ENCODE peak calls at places on chromosomes 1 and 21, in six cellular contexts. One of them, this sample, is unnamed.

GRCh38 chr1:30140566-30140965 is 582.8 kb downstream of the MATN1 start:
- DNase-seq in tibial nerve: no peak
- DNase-seq in breast epithelium: no peak
- DNase-seq in sigmoid colon: no peak
- DNase-seq in IMR-90: no peak
- DNase-seq in testis: no peak
- DNase-seq in this sample: no peak

GRCh38 chr1:100866041-100866900 is 28.4 kb downstream of the EXTL2 start:
- DNase-seq in IMR-90: peak
- DNase-seq in testis: no peak
- DNase-seq in tibial nerve: no peak
- DNase-seq in sigmoid colon: no peak
- DNase-seq in breast epithelium: no peak
- DNase-seq in this sample: no peak

GRCh38 chr1:67809887-67810286 is 23.4 kb downstream of the GNG12 start:
- DNase-seq in sigmoid colon: no peak
- DNase-seq in testis: no peak
- DNase-seq in IMR-90: no peak
- DNase-seq in breast epithelium: no peak
- DNase-seq in tibial nerve: no peak
- DNase-seq in this sample: no peak

GRCh38 chr1:192763756-192764155 is 45.1 kb upstream of the RGS2 start:
- DNase-seq in IMR-90: peak
- DNase-seq in tibial nerve: no peak
- DNase-seq in sigmoid colon: no peak
- DNase-seq in testis: no peak
- DNase-seq in breast epithelium: no peak
- DNase-seq in this sample: no peak

GRCh38 chr1:163844393-163844948 is 522.7 kb downstream of the NUF2 start:
- DNase-seq in tibial nerve: no peak
- DNase-seq in IMR-90: peak
- DNase-seq in sigmoid colon: no peak
- DNase-seq in breast epithelium: no peak
- DNase-seq in testis: no peak
- DNase-seq in this sample: no peak

GRCh38 chr1:172351347-172351746 is 69.1 kb upstream of the C1orf105 start:
- DNase-seq in sigmoid colon: no peak
- DNase-seq in testis: no peak
- DNase-seq in IMR-90: peak
- DNase-seq in tibial nerve: no peak
- DNase-seq in breast epithelium: no peak
- DNase-seq in this sample: no peak

GRCh38 chr1:44212355-44213221 is 683 bp upstream of the DMAP1 start:
- DNase-seq in breast epithelium: no peak
- DNase-seq in IMR-90: no peak
- DNase-seq in tibial nerve: no peak
- DNase-seq in sigmoid colon: no peak
- DNase-seq in testis: no peak
- DNase-seq in this sample: no peak

GRCh38 chr1:229192031-229192430 is 78.9 kb upstream of the RAB4A start:
- DNase-seq in breast epithelium: no peak
- DNase-seq in IMR-90: peak
- DNase-seq in testis: no peak
- DNase-seq in sigmoid colon: no peak
- DNase-seq in tibial nerve: no peak
- DNase-seq in this sample: no peak

GRCh38 chr1:226064168-226064815 is 1.8 kb downstream of the H3-3A start:
- DNase-seq in IMR-90: no peak
- DNase-seq in testis: no peak
- DNase-seq in sigmoid colon: no peak
- DNase-seq in breast epithelium: no peak
- DNase-seq in tibial nerve: no peak
- DNase-seq in this sample: no peak

GRCh38 chr1:8816306-8816705 is 1.1 kb downstream of the RERE start:
- DNase-seq in IMR-90: peak
- DNase-seq in sigmoid colon: no peak
- DNase-seq in breast epithelium: no peak
- DNase-seq in tibial nerve: no peak
- DNase-seq in testis: no peak
- DNase-seq in this sample: no peak

GRCh38 chr1:4711191-4711915 is 56.9 kb downstream of the AJAP1 start:
- DNase-seq in breast epithelium: no peak
- DNase-seq in IMR-90: no peak
- DNase-seq in testis: no peak
- DNase-seq in tibial nerve: no peak
- DNase-seq in sigmoid colon: no peak
- DNase-seq in this sample: no peak

GRCh38 chr21:16608209-16608830 is 878.5 kb downstream of the USP25 start:
- DNase-seq in tibial nerve: no peak
- DNase-seq in IMR-90: no peak
- DNase-seq in testis: no peak
- DNase-seq in breast epithelium: no peak
- DNase-seq in sigmoid colon: no peak
- DNase-seq in this sample: no peak

GRCh38 chr1:21492171-21492625 is 17.0 kb upstream of the ALPL start:
- DNase-seq in IMR-90: no peak
- DNase-seq in sigmoid colon: no peak
- DNase-seq in tibial nerve: no peak
- DNase-seq in breast epithelium: no peak
- DNase-seq in testis: no peak
- DNase-seq in this sample: no peak

GRCh38 chr1:183911285-183911684 is 106.4 kb downstream of the RGL1 start:
- DNase-seq in breast epithelium: no peak
- DNase-seq in sigmoid colon: no peak
- DNase-seq in IMR-90: no peak
- DNase-seq in testis: no peak
- DNase-seq in tibial nerve: no peak
- DNase-seq in this sample: no peak

GRCh38 chr1:14756617-14757259 is 158.3 kb downstream of the KAZN start:
- DNase-seq in tibial nerve: no peak
- DNase-seq in IMR-90: peak
- DNase-seq in sigmoid colon: no peak
- DNase-seq in breast epithelium: no peak
- DNase-seq in testis: no peak
- DNase-seq in this sample: no peak

GRCh38 chr1:33842348-33842747 is 21.5 kb upstream of the HMGB4 start:
- DNase-seq in tibial nerve: no peak
- DNase-seq in testis: no peak
- DNase-seq in breast epithelium: no peak
- DNase-seq in IMR-90: no peak
- DNase-seq in sigmoid colon: no peak
- DNase-seq in this sample: peak

DNA sequence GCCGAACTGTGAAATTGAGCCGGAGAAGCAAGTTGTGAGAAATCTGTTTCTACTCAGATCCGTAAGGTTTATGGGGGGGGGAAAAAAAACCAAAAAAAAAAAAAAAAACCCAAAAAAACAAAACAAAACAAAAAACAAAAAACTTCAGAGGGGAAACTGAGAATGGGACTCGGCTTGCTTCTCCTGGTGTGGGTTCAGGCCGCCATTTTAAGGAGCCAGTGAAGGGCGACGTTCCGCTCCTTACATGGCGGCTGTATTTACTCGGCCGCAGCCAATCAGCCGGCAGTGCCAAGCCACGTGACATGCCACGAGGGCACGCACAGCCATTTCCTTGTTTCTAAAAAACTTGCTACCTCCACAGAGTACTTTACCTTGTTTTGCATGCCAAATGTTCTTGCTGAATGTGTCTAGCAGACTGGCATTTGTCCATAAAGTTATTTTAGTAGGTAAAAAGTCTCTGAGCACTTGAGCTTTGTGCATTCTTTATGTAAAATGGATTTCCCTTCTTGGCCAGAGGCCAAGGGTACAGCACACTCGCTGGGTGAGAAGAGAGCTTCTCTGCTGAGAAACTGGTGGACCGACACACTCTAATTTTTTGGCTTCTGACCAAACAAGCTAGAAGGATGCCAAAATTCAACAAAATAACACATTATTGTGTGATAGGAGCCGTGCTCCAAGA is 101.8 kb downstream of the NFIA start:
- DNase-seq in testis: peak
- DNase-seq in tibial nerve: peak
- DNase-seq in breast epithelium: peak
- DNase-seq in sigmoid colon: peak
- DNase-seq in IMR-90: peak
- DNase-seq in this sample: peak
- TF ChIP-seq POLR2A in testis: no peak
- TF ChIP-seq POLR2A in tibial nerve: no peak
- TF ChIP-seq POLR2A in breast epithelium: no peak
- TF ChIP-seq POLR2A in sigmoid colon: no peak
- TF ChIP-seq POLR2A in IMR-90: no peak
- TF ChIP-seq POLR2A in this sample: no peak

GRCh38 chr1:180617769-180618168 is 14.1 kb upstream of the XPR1 start:
- DNase-seq in breast epithelium: no peak
- DNase-seq in tibial nerve: no peak
- DNase-seq in testis: no peak
- DNase-seq in sigmoid colon: no peak
- DNase-seq in IMR-90: no peak
- DNase-seq in this sample: no peak

GRCh38 chr1:180623579-180624347 is 8.1 kb upstream of the XPR1 start:
- DNase-seq in tibial nerve: no peak
- DNase-seq in breast epithelium: no peak
- DNase-seq in sigmoid colon: no peak
- DNase-seq in IMR-90: peak
- DNase-seq in testis: peak
- DNase-seq in this sample: no peak

GRCh38 chr1:180626711-180627110 is 5.1 kb upstream of the XPR1 start:
- DNase-seq in breast epithelium: no peak
- DNase-seq in testis: no peak
- DNase-seq in tibial nerve: no peak
- DNase-seq in sigmoid colon: no peak
- DNase-seq in IMR-90: no peak
- DNase-seq in this sample: no peak

GRCh38 chr1:180627411-180627810 is 4.4 kb upstream of the XPR1 start:
- DNase-seq in breast epithelium: no peak
- DNase-seq in sigmoid colon: no peak
- DNase-seq in testis: no peak
- DNase-seq in IMR-90: peak
- DNase-seq in tibial nerve: no peak
- DNase-seq in this sample: no peak

GRCh38 chr1:180622658-180623508 is 8.9 kb upstream of the XPR1 start:
- DNase-seq in sigmoid colon: no peak
- DNase-seq in IMR-90: no peak
- DNase-seq in tibial nerve: no peak
- DNase-seq in testis: no peak
- DNase-seq in breast epithelium: no peak
- DNase-seq in this sample: no peak
- H3K4me3 ChIP-seq in sigmoid colon: no peak
- H3K4me3 ChIP-seq in IMR-90: no peak
- H3K4me3 ChIP-seq in tibial nerve: no peak
- H3K4me3 ChIP-seq in testis: no peak
- H3K4me3 ChIP-seq in breast epithelium: no peak
- H3K4me3 ChIP-seq in this sample: no peak

GRCh38 chr1:205547932-205548827 is 43.7 kb downstream of the CDK18 start:
- DNase-seq in testis: no peak
- DNase-seq in breast epithelium: no peak
- DNase-seq in IMR-90: no peak
- DNase-seq in tibial nerve: no peak
- DNase-seq in sigmoid colon: peak
- DNase-seq in this sample: peak

GRCh38 chr1:205545001-205545919 is 40.8 kb downstream of the CDK18 start:
- DNase-seq in testis: no peak
- DNase-seq in breast epithelium: no peak
- DNase-seq in tibial nerve: no peak
- DNase-seq in sigmoid colon: no peak
- DNase-seq in IMR-90: no peak
- DNase-seq in this sample: peak

GRCh38 chr1:205546541-205546940 is 42.1 kb downstream of the CDK18 start:
- DNase-seq in sigmoid colon: no peak
- DNase-seq in breast epithelium: no peak
- DNase-seq in IMR-90: no peak
- DNase-seq in tibial nerve: no peak
- DNase-seq in testis: no peak
- DNase-seq in this sample: no peak

GRCh38 chr1:205543351-205544305 is 39.2 kb downstream of the CDK18 start:
- DNase-seq in breast epithelium: peak
- DNase-seq in IMR-90: peak
- DNase-seq in sigmoid colon: peak
- DNase-seq in tibial nerve: peak
- DNase-seq in testis: peak
- DNase-seq in this sample: peak

DNA sequence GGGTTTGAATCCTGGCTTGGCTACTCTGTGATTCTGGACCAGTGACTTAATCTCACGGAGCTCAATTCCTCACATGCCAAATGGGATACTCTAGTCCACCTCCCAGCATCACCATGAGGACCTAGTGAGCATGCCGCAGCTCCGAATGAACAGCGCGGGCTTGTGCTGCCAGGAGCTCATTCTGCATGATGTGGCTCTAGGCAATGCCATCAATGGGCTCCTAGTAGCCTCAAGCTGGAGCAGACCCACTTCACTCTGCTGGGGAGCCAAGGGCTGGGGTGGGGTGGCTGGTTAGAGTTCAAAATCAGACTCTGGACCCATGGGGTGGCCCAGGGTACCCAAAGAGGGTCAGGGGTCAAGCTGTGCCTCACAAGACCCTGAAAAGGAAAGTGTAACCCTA is 41.5 kb downstream of the CDK18 start:
- DNase-seq in sigmoid colon: no peak
- DNase-seq in IMR-90: no peak
- DNase-seq in tibial nerve: no peak
- DNase-seq in testis: no peak
- DNase-seq in breast epithelium: no peak
- DNase-seq in this sample: peak
- TF ChIP-seq POLR2A in sigmoid colon: no peak
- TF ChIP-seq POLR2A in IMR-90: no peak
- TF ChIP-seq POLR2A in tibial nerve: no peak
- TF ChIP-seq POLR2A in testis: no peak
- TF ChIP-seq POLR2A in breast epithelium: no peak
- TF ChIP-seq POLR2A in this sample: no peak

DNA sequence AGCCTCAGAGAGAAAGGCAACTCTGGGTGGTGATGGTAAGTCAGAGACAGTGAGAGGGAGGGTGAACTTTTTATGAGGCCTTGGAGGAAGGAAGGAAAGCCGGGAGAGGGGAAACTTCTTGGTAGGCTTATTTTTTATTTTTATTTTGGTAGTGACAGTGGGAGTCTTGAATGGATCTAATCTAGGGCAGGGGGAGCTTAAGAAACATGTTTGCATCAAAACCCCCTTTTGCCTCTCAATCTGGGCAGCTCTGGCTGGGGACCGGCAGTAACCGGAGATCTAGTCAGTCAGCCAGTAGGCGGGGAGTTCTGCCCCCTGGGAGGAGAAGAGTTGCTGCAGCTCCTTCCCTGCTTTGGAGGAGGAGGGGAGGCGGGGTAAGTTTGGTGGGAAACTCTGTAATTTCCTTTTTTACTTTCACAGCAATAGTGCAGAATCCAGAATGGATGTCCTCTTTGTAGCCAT is at the start of gene C1orf54:
- DNase-seq in IMR-90: peak
- DNase-seq in testis: peak
- DNase-seq in breast epithelium: no peak
- DNase-seq in sigmoid colon: peak
- DNase-seq in tibial nerve: peak
- DNase-seq in this sample: no peak
- H3K4me3 ChIP-seq in IMR-90: peak
- H3K4me3 ChIP-seq in testis: peak
- H3K4me3 ChIP-seq in breast epithelium: peak
- H3K4me3 ChIP-seq in sigmoid colon: peak
- H3K4me3 ChIP-seq in tibial nerve: no peak
- H3K4me3 ChIP-seq in this sample: no peak